ENCODE peak calls at places on chromosomes 7 and 10, in five cellular contexts. D is BJ, N is Caco-2, I is cardiac fibroblast, L is cardiac muscle cell. O is an unnamed sample.

GRCh38 chr10:123156091-123156490 is 1.9 kb downstream of the BUB3 start:
- DNase-seq in D (peak), I (peak), N (no peak), L (no peak), O (peak)

GRCh38 chr7:105530126-105530525 is 1.9 kb upstream of the RINT1 start:
- DNase-seq in D (no peak), I (no peak), L (no peak), N (no peak), O (no peak)

GRCh38 chr10:12579954-12580858 is 230.9 kb downstream of the CAMK1D start:
- DNase-seq in D (no peak), N (no peak), I (no peak), L (no peak), O (peak)

GRCh38 chr7:141369422-141369821 is 181.8 kb upstream of the AGK start:
- DNase-seq in L (no peak), I (no peak), N (no peak), D (no peak), O (no peak)

GRCh38 chr10:126064512-126064911 is 168.1 kb downstream of the FANK1 start:
- DNase-seq in L (no peak), N (no peak), I (no peak), D (no peak), O (no peak)

GRCh38 chr10:88455831-88456230 is 127.3 kb downstream of the RNLS start:
- DNase-seq in L (no peak), N (no peak), D (no peak), I (peak), O (peak)

GRCh38 chr7:25250386-25250785 is 22.1 kb upstream of the NPVF start:
- DNase-seq in D (no peak), L (no peak), I (no peak), N (no peak), O (no peak)

GRCh38 chr7:28008171-28008570 is 172.4 kb downstream of the JAZF1 start:
- DNase-seq in L (no peak), D (no peak), I (no peak), N (no peak), O (no peak)

GRCh38 chr7:105647591-105647990 is 66.3 kb upstream of the EFCAB10 start:
- DNase-seq in N (no peak), D (no peak), L (no peak), I (no peak), O (no peak)

GRCh38 chr10:33306756-33307519 is 27.5 kb downstream of the NRP1 start:
- DNase-seq in L (no peak), D (no peak), N (peak), I (peak), O (peak)

GRCh38 chr7:6284055-6284400 is 11.6 kb upstream of the CYTH3 start:
- DNase-seq in D (no peak), I (peak), N (no peak), L (no peak), O (peak)

GRCh38 chr10:77165445-77166316 is 471.9 kb downstream of the KCNMA1 start:
- DNase-seq in N (peak), I (peak), L (peak), D (no peak), O (peak)

GRCh38 chr7:435518-436366 is 83.9 kb downstream of the PDGFA start:
- DNase-seq in L (no peak), D (no peak), I (no peak), N (peak), O (peak)

GRCh38 chr10:6840766-6841165 is 260.7 kb upstream of the PRKCQ start:
- DNase-seq in I (peak), L (no peak), N (no peak), D (no peak), O (peak)

GRCh38 chr7:143284591-143285453 is at the start of gene TMEM139:
- DNase-seq in D (no peak), N (peak), I (no peak), L (peak), O (no peak)

GRCh38 chr10:111360260-111360925 is 283.6 kb downstream of the ADRA2A start:
- DNase-seq in I (peak), L (peak), N (peak), D (peak), O (peak)

GRCh38 chr10:100828744-100829102 is 83.3 kb downstream of the PAX2 start:
- DNase-seq in D (no peak), I (no peak), L (peak), N (peak), O (no peak)

GRCh38 chr10:6068422-6068821 is 6.3 kb upstream of the IL2RA start:
- DNase-seq in I (no peak), L (no peak), N (no peak), D (no peak), O (no peak)

GRCh38 chr7:153566324-153566723 is 485.9 kb upstream of the DPP6 start:
- DNase-seq in D (no peak), N (no peak), L (no peak), I (no peak), O (no peak)

GRCh38 chr10:36717118-36717517 is 408.3 kb upstream of the ANKRD30A start:
- DNase-seq in N (no peak), L (no peak), D (no peak), I (no peak), O (no peak)

GRCh38 chr10:69362471-69362954 is 54.2 kb downstream of the TACR2 start:
- DNase-seq in D (no peak), L (no peak), N (no peak), I (peak), O (peak)

GRCh38 chr7:8155836-8156235 is 106.1 kb downstream of the ICA1 start:
- DNase-seq in I (no peak), D (no peak), N (no peak), L (no peak), O (no peak)

GRCh38 chr10:28139138-28139537 is 140.3 kb upstream of the ODAD2 start:
- DNase-seq in D (no peak), N (no peak), L (no peak), I (peak), O (peak)

GRCh38 chr7:134058980-134059379 is 68.2 kb upstream of the LRGUK start:
- DNase-seq in L (peak), D (no peak), N (no peak), I (peak), O (no peak)

GRCh38 chr10:12995425-12995861 is 6.1 kb downstream of the CCDC3 start:
- DNase-seq in N (no peak), D (no peak), L (no peak), I (no peak), O (no peak)

GRCh38 chr7:143909863-143910262 is 7.9 kb upstream of the TCAF1 start:
- DNase-seq in N (no peak), D (no peak), L (no peak), I (no peak), O (peak)

DNA sequence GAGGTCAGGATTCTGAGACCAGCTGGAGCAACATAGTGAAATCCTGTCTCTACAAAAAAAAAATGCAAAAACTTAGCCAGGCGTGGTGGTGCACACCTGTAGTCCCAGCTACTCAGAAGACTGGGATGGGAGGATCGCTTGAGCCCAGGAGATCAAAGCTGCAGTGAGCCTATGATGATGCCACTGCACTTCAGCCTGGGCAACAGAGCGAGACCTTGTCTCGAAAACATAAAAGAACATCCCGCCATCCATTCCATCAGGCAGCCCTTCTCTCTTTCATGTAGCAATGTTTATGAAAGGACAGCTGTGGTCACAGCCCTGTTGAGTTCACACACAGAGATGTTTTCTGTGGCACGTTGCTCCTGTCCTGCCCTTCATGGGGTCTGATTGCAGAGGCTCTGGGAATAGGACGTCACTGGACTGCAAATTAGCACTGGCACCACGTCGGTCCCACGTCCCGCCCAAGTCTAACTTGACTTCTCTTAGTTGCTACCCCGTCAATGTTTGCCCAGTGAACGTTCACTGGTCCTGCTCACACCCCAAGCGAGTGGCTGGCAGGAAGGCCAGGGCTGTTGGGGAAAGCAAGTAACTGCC is 64.5 kb upstream of the MYL10 start:
- DNase-seq in I (no peak), N (no peak), L (no peak), D (no peak), O (no peak)
- H3K4me3 ChIP-seq in I (no peak), N (no peak), L (no peak), D (no peak), O (no peak)

DNA sequence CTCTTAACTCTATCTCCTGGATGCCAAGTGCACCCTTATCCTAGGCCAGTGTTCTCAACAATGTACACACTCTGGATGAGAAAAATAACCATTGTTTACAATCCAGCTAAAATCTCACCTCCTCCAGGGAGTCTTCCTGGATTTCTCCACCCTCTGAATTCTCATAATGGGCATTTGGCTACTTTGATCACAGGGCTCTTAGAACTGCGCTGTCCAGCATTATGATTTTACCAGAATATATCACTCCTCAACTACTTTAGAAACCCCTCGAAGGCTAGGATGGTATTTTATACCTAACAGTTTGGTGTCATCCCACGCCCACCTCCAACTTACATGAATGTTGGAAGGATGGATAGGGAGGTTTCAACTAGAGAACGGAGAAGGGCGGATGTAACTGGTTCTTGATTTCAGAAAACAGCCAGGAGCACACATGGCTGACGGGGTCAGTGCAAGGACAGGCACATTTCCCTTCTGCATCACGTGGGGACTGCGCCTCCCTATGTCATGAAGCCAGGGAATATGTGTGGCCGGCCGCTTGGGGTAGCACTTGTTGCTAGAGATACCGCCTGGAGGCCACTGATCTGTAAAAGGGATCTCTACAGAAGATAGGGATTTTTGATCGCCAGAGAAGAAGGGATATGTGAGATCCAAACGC is 1.2 kb upstream of the ATP6V0E2 start:
- DNase-seq in D (peak), L (peak), I (peak), N (peak), O (peak)
- TF ChIP-seq CTCF in D (peak), L (no peak), I (peak), N (peak), O (peak)

GRCh38 chr7:140209866-140210609 is 33.3 kb upstream of the KDM7A start:
- DNase-seq in D (no peak), L (no peak), I (no peak), N (no peak), O (no peak)
- H3K4me3 ChIP-seq in D (no peak), L (no peak), I (no peak), N (no peak), O (no peak)

GRCh38 chr7:100640438-100641410 is 628 bp downstream of the TFR2 start:
- DNase-seq in D (no peak), I (no peak), N (no peak), L (no peak), O (no peak)

GRCh38 chr7:100639995-100640394 is 1.4 kb downstream of the TFR2 start:
- DNase-seq in N (no peak), I (no peak), L (no peak), D (no peak), O (no peak)

GRCh38 chr7:100641463-100641859 is at the start of gene TFR2:
- DNase-seq in L (no peak), N (no peak), D (no peak), I (no peak), O (no peak)

GRCh38 chr7:100641860-100642533 is 645 bp upstream of the TFR2 start:
- DNase-seq in N (no peak), D (no peak), I (no peak), L (no peak), O (no peak)

DNA sequence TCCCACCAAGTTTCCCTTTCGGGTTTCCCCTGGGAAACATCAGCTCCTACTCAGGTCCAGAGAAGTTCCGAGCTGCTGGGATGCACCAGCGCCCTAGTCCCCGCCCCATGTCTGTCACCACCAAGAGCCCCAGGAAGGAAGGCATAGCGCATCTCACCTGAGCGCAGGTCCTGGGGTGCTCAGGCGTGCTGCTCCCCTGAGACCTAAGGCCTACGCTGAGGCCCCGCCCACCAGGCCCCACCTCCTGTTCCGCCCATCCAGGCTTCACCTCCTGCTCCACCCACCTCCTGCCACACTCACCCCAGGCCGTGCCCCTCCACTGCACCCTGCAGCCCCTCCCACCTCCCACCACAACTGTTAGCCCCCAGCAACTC is 1.2 kb upstream of the TFR2 start:
- DNase-seq in N (no peak), D (no peak), L (no peak), I (no peak), O (no peak)
- TF ChIP-seq CTCF in N (no peak), D (no peak), L (no peak), I (no peak), O (no peak)